ENCODE peak calls at places on chromosomes 12 and 14, in ten cellular contexts. H, U, G, N, Q, B, A, O, F and I are unnamed samples.

GRCh38 chr12:6430124-6430989 is 14.4 kb upstream of the CD27 start:
- DNase-seq in O (no peak), B (peak; percentile 88), H (peak; percentile 93), G (peak; percentile 87), A (peak; percentile 54), F (peak; percentile 100), Q (peak; percentile 87), N (no peak), U (peak; percentile 92), I (peak; percentile 86)

GRCh38 chr12:89760783-89761182 is 52.1 kb upstream of the ATP2B1 start:
- DNase-seq in N (no peak), F (no peak), A (no peak), O (no peak), B (no peak), G (no peak), U (no peak), H (no peak), Q (no peak), I (no peak)

GRCh38 chr12:109645708-109646107 is 67.9 kb upstream of the FAM222A start:
- DNase-seq in F (no peak), A (no peak), G (no peak), Q (no peak), B (no peak), N (no peak), H (no peak), U (no peak), O (no peak), I (no peak)

GRCh38 chr14:100159107-100159864 is at the start of gene DEGS2:
- DNase-seq in Q (peak; percentile 85), G (no peak), F (no peak), H (no peak), U (no peak), N (peak; percentile 57), A (no peak), O (peak; percentile 87), B (peak; percentile 85), I (peak; percentile 75)

GRCh38 chr14:39491134-39491541 is 58.9 kb upstream of the FBXO33 start:
- DNase-seq in O (peak; percentile 75), F (peak; percentile 57), A (no peak), G (no peak), N (no peak), U (no peak), B (no peak), Q (no peak), H (no peak), I (no peak)

GRCh38 chr14:68312884-68313725 is 479.8 kb downstream of the ZFP36L1 start:
- DNase-seq in B (no peak), N (no peak), U (no peak), F (no peak), A (no peak), Q (no peak), O (no peak), G (no peak), H (no peak), I (no peak)

GRCh38 chr12:107884769-107885694 is 110.5 kb downstream of the ASCL4 start:
- DNase-seq in G (peak; percentile 39), A (peak; percentile 23), O (peak; percentile 84), B (peak; percentile 69), U (no peak), F (peak; percentile 66), H (peak; percentile 10), N (peak; percentile 28), Q (peak; percentile 67), I (peak; percentile 63)

GRCh38 chr14:59333668-59334067 is 131.5 kb downstream of the GPR135 start:
- DNase-seq in Q (no peak), B (no peak), A (no peak), O (no peak), U (no peak), F (peak; percentile 98), G (no peak), H (peak; percentile 76), N (no peak), I (no peak)

GRCh38 chr12:111322336-111323250 is 46.3 kb downstream of the PHETA1 start:
- DNase-seq in B (no peak), H (no peak), Q (no peak), O (no peak), U (no peak), F (no peak), A (peak; percentile 42), N (no peak), G (no peak), I (no peak)

GRCh38 chr12:110901401-110901800 is 19.0 kb downstream of the MYL2 start:
- DNase-seq in B (no peak), G (no peak), A (no peak), O (no peak), N (no peak), H (no peak), F (no peak), Q (no peak), U (no peak), I (no peak)

GRCh38 chr14:106185837-106186233 is 659.5 kb downstream of the TMEM121 start:
- DNase-seq in Q (peak; percentile 45), B (no peak), F (no peak), H (no peak), G (no peak), N (peak; percentile 73), U (no peak), O (no peak), A (no peak), I (no peak)
- TF ChIP-seq CTCF in Q (peak; percentile 20), B (peak; percentile 34), F (no peak), H (no peak), G (no peak), N (peak; percentile 52), U (no peak), O (no peak), A (no peak), I (peak; percentile 24)

GRCh38 chr14:104792945-104793702 is 2.4 kb downstream of the AKT1 start:
- DNase-seq in H (no peak), U (no peak), O (peak; percentile 64), F (no peak), G (no peak), B (no peak), Q (no peak), A (no peak), N (no peak), I (no peak)
- H3K4me3 ChIP-seq in H (no peak overlapping the region), U (no peak overlapping the region), O (no peak overlapping the region), F (no peak overlapping the region), G (no peak overlapping the region), B (peak overlapping the region; percentile 79), Q (peak overlapping the region; percentile 87), A (peak overlapping the region; percentile 85), N (no peak overlapping the region), I (peak overlapping the region; percentile 71)

GRCh38 chr12:30515351-30515750 is 180.3 kb downstream of the IPO8 start:
- DNase-seq in G (no peak), Q (no peak), H (no peak), N (no peak), B (no peak), O (peak; percentile 62), A (no peak), F (peak; percentile 64), U (no peak), I (no peak)
- TF ChIP-seq CTCF in G (no peak), Q (no peak), H (no peak), N (no peak), B (peak; percentile 6), O (peak; percentile 58), A (no peak), F (peak; percentile 33), U (no peak), I (no peak)

DNA sequence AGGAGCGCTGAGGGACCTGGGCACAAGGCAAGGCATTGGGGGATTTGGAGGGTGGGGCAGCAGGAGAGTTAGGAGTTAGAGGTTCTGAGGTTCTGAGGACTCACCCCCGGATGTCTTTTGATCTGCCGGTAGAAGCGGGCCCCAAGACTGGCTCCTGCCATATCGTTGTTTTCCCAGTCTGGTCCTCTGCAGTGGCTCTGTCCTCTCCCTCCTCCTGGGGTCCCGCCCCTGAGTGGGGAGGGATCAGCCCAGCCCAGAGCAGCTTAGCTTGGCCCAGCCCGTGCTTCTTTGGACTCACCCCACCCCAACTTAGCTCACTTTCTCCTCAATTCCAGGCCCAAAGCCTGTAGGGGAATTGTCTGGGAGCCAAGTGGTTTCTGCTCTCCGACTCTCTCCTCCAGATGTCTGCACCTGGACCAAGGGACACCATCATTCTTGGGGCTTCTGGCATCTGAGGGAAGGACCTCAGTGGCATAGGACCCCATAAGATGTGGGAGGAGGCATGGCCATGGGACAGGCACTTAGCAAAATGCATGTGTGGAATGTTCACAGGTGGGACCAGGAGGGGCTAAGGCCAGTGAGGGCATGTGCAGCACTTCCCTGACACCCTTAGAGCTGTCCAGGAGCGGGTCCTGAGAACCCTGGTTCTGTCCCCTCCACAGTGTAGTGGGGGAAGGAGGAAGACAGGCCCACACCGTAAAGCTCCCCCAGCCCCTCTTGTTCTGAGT is 7.6 kb downstream of the SHMT2 start:
- DNase-seq in O (no peak), B (no peak), F (no peak), U (no peak), G (no peak), Q (no peak), A (peak; percentile 71), N (peak; percentile 10), H (no peak), I (peak; percentile 24)
- H3K4me3 ChIP-seq in O (peak overlapping the region; percentile 85), B (no peak overlapping the region), F (no peak overlapping the region), U (no peak overlapping the region), G (no peak overlapping the region), Q (peak overlapping the region; percentile 9), A (peak overlapping the region; percentile 53), N (no peak overlapping the region), H (no peak overlapping the region), I (peak overlapping the region; percentile 28)